ENCODE peak calls at places on chromosome 11, in six cellular contexts. J is heart right ventricle, G is upper lobe of right lung, R is uterus, T is left ventricle myocardium inferior, B is dorsolateral prefrontal cortex. D is an unnamed sample.

GRCh38 chr11:111457731-111458368 is 54.3 kb downstream of the BTG4 start:
- DNase-seq in T (no peak), B (no peak), R (no peak), J (no peak), G (no peak), D (no peak)

GRCh38 chr11:77201991-77202841 is 74.2 kb downstream of the MYO7A start:
- DNase-seq in R (no peak), B (no peak), T (no peak), J (no peak), G (peak; percentile 52), D (peak; percentile 58)

GRCh38 chr11:57942808-57943207 is 80.9 kb upstream of the OR9Q1 start:
- DNase-seq in B (no peak), J (no peak), T (no peak), G (no peak), R (no peak), D (no peak)

GRCh38 chr11:111942826-111943225 is 5.7 kb downstream of the DIXDC1 start:
- DNase-seq in T (no peak), G (no peak), B (no peak), J (no peak), R (no peak), D (no peak)

GRCh38 chr11:117189191-117189940 is 9.8 kb upstream of the TAGLN start:
- DNase-seq in G (peak; percentile 76), J (no peak), T (no peak), B (peak; percentile 38), R (peak; percentile 17), D (no peak)

GRCh38 chr11:36089920-36090319 is 146.1 kb downstream of the LDLRAD3 start:
- DNase-seq in R (no peak), T (no peak), G (no peak), B (no peak), J (no peak), D (no peak)

GRCh38 chr11:44443836-44444769 is 121.4 kb upstream of the CD82 start:
- DNase-seq in J (no peak), R (no peak), G (no peak), B (no peak), T (no peak), D (no peak)

GRCh38 chr11:45543808-45544422 is 121.5 kb downstream of the CHST1 start:
- DNase-seq in R (no peak), T (no peak), G (no peak), J (no peak), B (no peak), D (no peak)

GRCh38 chr11:5596611-5597201 is at the start of gene TRIM6:
- DNase-seq in R (peak; percentile 62), B (no peak), G (peak; percentile 82), T (peak; percentile 50), J (peak; percentile 55), D (peak; percentile 62)

GRCh38 chr11:69572861-69573260 is 68.1 kb upstream of the CCND1 start:
- DNase-seq in G (no peak), J (no peak), B (no peak), T (no peak), R (no peak), D (no peak)

GRCh38 chr11:76074178-76075112 is 131.9 kb downstream of the WNT11 start:
- DNase-seq in G (no peak), B (no peak), R (no peak), J (no peak), T (no peak), D (no peak)

GRCh38 chr11:16001899-16002426 is 354.4 kb downstream of the SOX6 start:
- DNase-seq in B (no peak), R (no peak), J (no peak), G (peak; percentile 48), T (no peak), D (no peak)

GRCh38 chr11:91243065-91243464 is 981.6 kb upstream of the FAT3 start:
- DNase-seq in T (no peak), B (no peak), G (no peak), J (no peak), R (no peak), D (no peak)

GRCh38 chr11:64121637-64122410 is 44.1 kb downstream of the MACROD1 start:
- DNase-seq in T (no peak), B (no peak), R (no peak), J (no peak), G (no peak), D (no peak)

GRCh38 chr11:32006799-32007388 is 84.0 kb upstream of the RCN1 start:
- DNase-seq in R (no peak), J (no peak), T (no peak), G (no peak), B (no peak), D (no peak)

GRCh38 chr11:26849009-26849408 is 127.1 kb upstream of the SLC5A12 start:
- DNase-seq in J (peak; percentile 31), B (no peak), R (peak; percentile 36), G (peak; percentile 65), T (peak; percentile 63), D (no peak)

GRCh38 chr11:134512791-134513538 is 100.9 kb upstream of the B3GAT1 start:
- DNase-seq in T (no peak), R (no peak), G (peak; percentile 52), B (peak; percentile 15), J (no peak), D (no peak)

GRCh38 chr11:70798296-70798695 is 400.0 kb downstream of the CTTN start:
- DNase-seq in R (no peak), J (no peak), G (peak; percentile 55), B (no peak), T (no peak), D (no peak)

GRCh38 chr11:105357764-105358163 is 218.2 kb upstream of the CARD18 start:
- DNase-seq in J (no peak), T (no peak), G (no peak), R (no peak), B (no peak), D (no peak)

GRCh38 chr11:115170133-115170815 is 333.9 kb downstream of the CADM1 start:
- DNase-seq in G (no peak), B (no peak), T (no peak), J (no peak), R (no peak), D (no peak)

GRCh38 chr11:43955381-43956118 is 13.1 kb downstream of the C11orf96 start:
- DNase-seq in T (no peak), J (no peak), B (no peak), R (peak; percentile 31), G (no peak), D (no peak)

GRCh38 chr11:131544591-131544990 is 174.2 kb downstream of the NTM start:
- DNase-seq in B (no peak), J (no peak), T (no peak), R (no peak), G (no peak), D (no peak)

GRCh38 chr11:134350381-134350780 is 18.6 kb downstream of the GLB1L2 start:
- DNase-seq in T (no peak), B (no peak), R (no peak), G (no peak), J (no peak), D (no peak)

GRCh38 chr11:61384271-61385242 is 7.8 kb upstream of the TMEM216 start:
- DNase-seq in J (no peak), T (no peak), B (no peak), G (peak; percentile 36), R (no peak), D (no peak)

GRCh38 chr11:74380746-74381439 is 17.3 kb downstream of the PGM2L1 start:
- DNase-seq in J (no peak), B (no peak), T (no peak), R (no peak), G (no peak), D (no peak)

GRCh38 chr11:121048464-121049233 is 24.7 kb downstream of the TBCEL start:
- DNase-seq in T (no peak), J (no peak), B (no peak), G (no peak), R (no peak), D (no peak)

GRCh38 chr11:41245184-41245583 is 214.3 kb downstream of the LRRC4C start:
- DNase-seq in R (peak; percentile 8), J (peak; percentile 8), B (peak; percentile 38), T (no peak), G (peak; percentile 42), D (no peak)

GRCh38 chr11:86800956-86801264 is 568 bp downstream of the PRSS23 start:
- DNase-seq in B (no peak), J (no peak), R (no peak), T (no peak), G (no peak), D (no peak)
- H3K27ac ChIP-seq in B (peak overlapping the region; percentile 81), J (no peak overlapping the region), R (peak overlapping the region; percentile 94), T (peak overlapping the region; percentile 59), G (peak overlapping the region; percentile 73), D (peak overlapping the region; percentile 48)

DNA sequence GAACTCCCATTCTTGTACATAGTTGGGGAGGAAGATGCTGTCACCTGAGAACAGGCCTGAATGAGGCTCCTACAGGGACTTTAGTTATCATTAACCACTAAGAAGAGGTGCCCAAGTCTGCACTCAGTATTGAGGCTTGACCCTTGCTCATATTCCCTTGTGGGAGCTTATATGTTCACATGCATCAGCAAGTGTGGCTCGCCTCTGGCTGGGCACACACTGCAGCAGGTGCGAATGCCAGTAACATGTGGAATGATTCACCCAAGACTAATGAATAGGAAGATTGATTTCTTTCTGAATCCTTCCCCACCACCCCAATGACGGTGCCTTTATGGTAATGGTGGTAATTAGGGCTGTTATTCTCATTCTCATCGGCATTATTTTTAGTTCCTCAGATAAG is 127.3 kb downstream of the FEZ1 start:
- DNase-seq in B (no peak), G (no peak), T (no peak), J (no peak), R (no peak), D (no peak)
- H3K27me3 ChIP-seq in B (no peaks in the 10 kb centered on the region), G (peaks cover 4% of the 10 kb centered on the region), T (no peaks in the 10 kb centered on the region), J (no peaks in the 10 kb centered on the region), R (no peaks in the 10 kb centered on the region), D (no peaks in the 10 kb centered on the region)

GRCh38 chr11:12394601-12395000 is 17.2 kb downstream of the PARVA start:
- DNase-seq in G (no peak), B (no peak), R (no peak), T (no peak), J (no peak), D (no peak)

GRCh38 chr11:12390687-12391110 is 13.3 kb downstream of the PARVA start:
- DNase-seq in T (no peak), R (peak; percentile 77), J (no peak), B (no peak), G (no peak), D (no peak)

GRCh38 chr11:12392672-12393071 is 15.3 kb downstream of the PARVA start:
- DNase-seq in T (no peak), G (no peak), J (no peak), B (no peak), R (no peak), D (no peak)

GRCh38 chr11:12395333-12395732 is 18.0 kb downstream of the PARVA start:
- DNase-seq in R (no peak), J (no peak), G (no peak), B (no peak), T (no peak), D (no peak)

GRCh38 chr11:12393691-12394090 is 16.3 kb downstream of the PARVA start:
- DNase-seq in B (no peak), T (no peak), G (no peak), R (no peak), J (no peak), D (no peak)
- H3K27ac ChIP-seq in B (no peak overlapping the region), T (no peak overlapping the region), G (no peak overlapping the region), R (peak overlapping the region; percentile 96), J (no peak overlapping the region), D (no peak overlapping the region)

DNA sequence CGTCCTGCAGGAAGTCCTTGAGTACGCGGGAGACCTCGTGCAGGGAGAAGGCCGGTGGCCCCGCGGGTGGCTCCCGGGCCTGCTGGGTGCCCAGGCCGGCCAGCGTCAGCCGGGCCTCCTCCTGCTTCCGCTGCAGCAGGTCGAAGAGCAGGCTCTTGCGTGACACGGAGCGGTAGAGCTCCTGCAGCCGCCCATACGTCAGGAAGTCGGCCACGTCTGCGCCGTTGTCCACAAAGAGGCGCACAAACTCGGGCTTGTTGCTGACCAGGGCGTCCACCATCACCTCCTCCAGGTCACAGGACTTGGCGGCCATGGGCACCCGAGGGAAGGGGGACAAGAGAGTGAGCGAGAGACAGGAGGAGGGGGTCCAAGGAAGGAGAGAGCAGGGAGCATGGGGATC is 14.6 kb downstream of the TSSC4 start:
- DNase-seq in T (no peak), G (no peak), J (peak; percentile 6), B (no peak), R (no peak), D (no peak)
- H3K27me3 ChIP-seq in T (peaks cover 7% of the 10 kb centered on the region), G (peaks cover 4% of the 10 kb centered on the region), J (no peaks in the 10 kb centered on the region), B (no peaks in the 10 kb centered on the region), R (no peaks in the 10 kb centered on the region), D (no peaks in the 10 kb centered on the region)